ENCODE peak calls at places on chromosomes 12 and 14, in six cellular contexts. F is fibroblast of pulmonary artery, L is omental fat pad, W is ovary, C is dermis blood vessel endothelial cell, G is heart left ventricle. K is an unnamed sample.

GRCh38 chr12:32988982-32989381 is 92.4 kb upstream of the PKP2 start:
- DNase-seq in L (no peak), G (no peak), C (no peak), W (no peak), F (peak; percentile 21), K (no peak)

GRCh38 chr12:69610126-69610525 is 581 bp downstream of the LRRC10 start:
- DNase-seq in F (no peak), L (no peak), G (no peak), C (no peak), W (no peak), K (no peak)

GRCh38 chr12:120831648-120832267 is 72.4 kb downstream of the SPPL3 start:
- DNase-seq in G (no peak), W (no peak), F (no peak), C (no peak), L (no peak), K (no peak)

GRCh38 chr14:21498540-21499526 is 12.3 kb downstream of the METTL3 start:
- DNase-seq in C (peak; percentile 71), L (no peak), G (no peak), F (peak; percentile 64), W (no peak), K (peak; percentile 55)

GRCh38 chr14:99475179-99475578 is 5.5 kb downstream of the SETD3 start:
- DNase-seq in G (no peak), C (no peak), L (no peak), W (no peak), F (peak; percentile 58), K (no peak)

GRCh38 chr14:52877628-52878027 is 73.2 kb downstream of the FERMT2 start:
- DNase-seq in C (peak; percentile 22), G (no peak), F (peak; percentile 76), L (no peak), W (no peak), K (peak; percentile 15)

GRCh38 chr12:73240110-73240509 is 967.9 kb downstream of the TRHDE start:
- DNase-seq in C (no peak), W (no peak), G (no peak), F (no peak), L (no peak), K (no peak)

GRCh38 chr12:50099302-50100008 is 4.4 kb upstream of the GPD1 start:
- DNase-seq in W (no peak), F (no peak), C (no peak), G (no peak), L (no peak), K (no peak)

GRCh38 chr14:36852853-36853634 is 191.4 kb downstream of the PAX9 start:
- DNase-seq in F (peak; percentile 36), C (no peak), L (no peak), W (no peak), G (peak; percentile 52), K (no peak)

GRCh38 chr14:102754370-102755262 is 22.6 kb upstream of the TRAF3 start:
- DNase-seq in L (no peak), W (no peak), F (no peak), G (no peak), C (no peak), K (no peak)

K was measured in endothelial cell of umbilical vein.